ENCODE peak calls at places on chromosomes 12 and 14, in seven cellular contexts. Z is pancreas, S is tibial nerve, C is colonic mucosa, T is brain microvascular endothelial cell, N is psoas muscle, K is adipocyte. U is an unnamed sample.
A peak's percentile ranks its signal among the peaks of the same experiment; 100 is the strongest.

GRCh38 chr14:96126339-96126770 is 78.3 kb upstream of the BDKRB2 start:
- DNase-seq in C (peak; percentile 12), Z (no peak), T (no peak), K (no peak), N (no peak), S (no peak), U (no peak)

GRCh38 chr12:103639983-103640382 is 52.9 kb downstream of the STAB2 start:
- DNase-seq in Z (no peak), C (no peak), S (no peak), T (no peak), K (no peak), N (no peak), U (no peak)

GRCh38 chr14:55136241-55136640 is 7.2 kb downstream of the LGALS3 start:
- DNase-seq in Z (no peak), S (no peak), T (peak; percentile 32), K (peak; percentile 67), C (no peak), N (no peak), U (no peak)

GRCh38 chr12:65278576-65279386 is at the start of gene MSRB3:
- DNase-seq in N (peak; percentile 79), S (peak; percentile 40), T (peak; percentile 60), C (peak; percentile 46), Z (peak; percentile 80), K (peak; percentile 94), U (peak; percentile 82)

GRCh38 chr14:55800443-55800842 is 220.4 kb downstream of the KTN1 start:
- DNase-seq in S (no peak), C (no peak), K (no peak), T (no peak), N (no peak), Z (no peak), U (peak; percentile 97)

GRCh38 chr14:93980464-93981201 is 4.3 kb upstream of the ASB2 start:
- DNase-seq in Z (peak; percentile 35), S (no peak), N (peak; percentile 88), C (no peak), K (no peak), T (no peak), U (no peak)

GRCh38 chr14:104547998-104548700 is 31.4 kb upstream of the C14orf180 start:
- DNase-seq in T (no peak), S (no peak), K (no peak), C (no peak), N (no peak), Z (no peak), U (no peak)

GRCh38 chr12:119229205-119229604 is 50.5 kb downstream of the HSPB8 start:
- DNase-seq in C (no peak), N (no peak), T (no peak), S (no peak), Z (no peak), K (no peak), U (no peak)

GRCh38 chr12:13980548-13981295 is 680 bp downstream of the GRIN2B start:
- DNase-seq in T (no peak), S (no peak), Z (peak; percentile 61), N (no peak), C (no peak), K (no peak), U (no peak)

GRCh38 chr12:30286345-30286926 is 409.2 kb downstream of the IPO8 start:
- DNase-seq in T (peak; percentile 60), N (no peak), K (peak; percentile 77), S (no peak), C (no peak), Z (no peak), U (peak; percentile 37)

GRCh38 chr14:76651410-76652055 is 109.7 kb upstream of the VASH1 start:
- DNase-seq in Z (no peak), N (no peak), C (no peak), S (no peak), K (no peak), T (no peak), U (no peak)

GRCh38 chr14:67515386-67516079 is 17.6 kb upstream of the PLEKHH1 start:
- DNase-seq in Z (peak; percentile 74), C (peak; percentile 40), N (no peak), S (no peak), K (no peak), T (no peak), U (peak; percentile 14)

GRCh38 chr12:51218607-51219161 is 822 bp upstream of the POU6F1 start:
- DNase-seq in Z (peak; percentile 85), S (no peak), T (peak; percentile 0), N (no peak), K (no peak), C (peak; percentile 42), U (peak; percentile 51)

GRCh38 chr14:51283402-51283825 is 43.4 kb downstream of the TMX1 start:
- DNase-seq in N (no peak), K (peak; percentile 97), S (no peak), C (no peak), T (peak; percentile 73), Z (no peak), U (peak; percentile 89)

GRCh38 chr14:106622200-106622745 is 1095.9 kb downstream of the TMEM121 start:
- DNase-seq in Z (no peak), T (no peak), S (no peak), C (no peak), K (no peak), N (no peak), U (no peak)

GRCh38 chr12:128914908-128915563 is 61.8 kb downstream of the GLT1D1 start:
- DNase-seq in N (no peak), S (no peak), Z (no peak), C (no peak), K (no peak), T (no peak), U (no peak)

GRCh38 chr12:91074068-91074819 is 16.4 kb upstream of the KERA start:
- DNase-seq in S (no peak), K (peak; percentile 56), T (no peak), Z (no peak), C (no peak), N (no peak), U (no peak)

GRCh38 chr12:32598688-32599087 is 80.4 kb upstream of the DNM1L start:
- DNase-seq in K (no peak), N (no peak), T (no peak), C (no peak), Z (no peak), S (no peak), U (no peak)

GRCh38 chr14:86505808-86506207 is 975.9 kb downstream of the FLRT2 start:
- DNase-seq in C (no peak), Z (no peak), T (no peak), S (no peak), K (no peak), N (no peak), U (no peak)

GRCh38 chr14:22438742-22439141 is 150.3 kb downstream of the DAD1 start:
- DNase-seq in C (no peak), N (no peak), Z (no peak), K (no peak), T (no peak), S (no peak), U (no peak)

GRCh38 chr12:111430418-111431353 is 25.0 kb downstream of the SH2B3 start:
- DNase-seq in Z (no peak), C (no peak), T (no peak), N (no peak), K (no peak), S (no peak), U (no peak)
- H3K4me3 ChIP-seq in Z (no peak overlapping the region), C (no peak overlapping the region), T (no peak overlapping the region), N (peak overlapping the region; percentile 30), K (no peak overlapping the region), S (peak overlapping the region; percentile 17), U (no peak overlapping the region)

DNA sequence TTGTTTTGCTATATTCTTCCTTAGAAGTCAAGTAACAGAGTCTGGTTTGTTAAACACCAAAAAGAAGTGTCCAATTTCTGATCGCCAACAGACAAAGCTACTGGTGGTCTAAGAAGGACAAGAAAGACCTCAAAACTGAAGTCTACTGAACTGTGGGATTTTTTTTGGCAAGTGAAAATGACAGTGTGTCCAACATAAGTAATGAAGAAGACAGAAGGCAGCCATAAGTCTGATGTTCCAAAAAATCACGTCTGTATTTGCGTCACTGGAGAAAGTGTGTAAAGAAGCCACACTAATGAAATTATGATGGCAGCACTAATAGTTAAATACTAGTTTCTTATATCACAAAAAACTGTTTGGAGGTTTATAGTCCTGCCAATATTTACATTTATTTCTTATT is 32.6 kb downstream of the WASHC3 start:
- DNase-seq in T (no peak), N (no peak), K (no peak), Z (no peak), S (no peak), C (no peak), U (no peak)
- H3K36me3 ChIP-seq in T (no peaks in the 10 kb centered on the region), N (peaks cover 51% of the 10 kb centered on the region), K (peaks cover 42% of the 10 kb centered on the region), Z (no peaks in the 10 kb centered on the region), S (no peaks in the 10 kb centered on the region), C (no peaks in the 10 kb centered on the region), U (no peaks in the 10 kb centered on the region)

DNA sequence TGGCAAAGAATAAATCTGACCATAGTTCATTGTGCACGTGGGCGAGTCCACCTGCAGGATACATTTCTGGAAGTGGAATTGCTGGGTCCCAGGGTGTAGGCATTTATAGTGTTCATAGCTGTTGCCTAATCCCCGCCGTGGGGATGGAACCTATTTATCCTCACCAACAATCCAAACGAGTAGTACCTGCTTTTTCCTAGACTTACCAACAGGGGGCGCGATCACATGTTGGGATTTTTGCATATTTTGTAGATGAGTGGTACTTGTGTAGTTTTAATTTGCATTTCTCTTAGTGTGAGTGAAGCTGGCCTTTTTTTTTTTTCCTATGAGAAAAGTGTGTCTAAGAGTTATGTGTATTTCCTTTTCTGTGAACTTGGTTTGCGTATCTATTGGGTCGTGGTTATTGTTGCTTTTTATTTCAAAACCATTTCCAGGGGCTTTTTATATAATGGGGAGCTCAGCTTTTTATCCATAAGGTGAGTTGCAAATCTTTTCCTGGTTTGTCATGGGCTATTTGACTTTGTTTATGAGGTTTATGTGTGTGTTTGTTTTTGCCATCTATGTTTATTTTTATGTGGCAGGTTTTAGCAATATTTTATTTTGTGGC is 67.2 kb downstream of the CCDC92 start:
- DNase-seq in T (peak; percentile 76), K (peak; percentile 87), Z (no peak), N (no peak), S (no peak), C (peak; percentile 69), U (peak; percentile 76)
- H3K4me3 ChIP-seq in T (no peak overlapping the region), K (no peak overlapping the region), Z (no peak overlapping the region), N (no peak overlapping the region), S (no peak overlapping the region), C (no peak overlapping the region), U (no peak overlapping the region)

GRCh38 chr12:57529831-57530230 is 7.2 kb downstream of the MBD6 start:
- DNase-seq in C (no peak), K (no peak), Z (no peak), S (no peak), T (no peak), N (no peak), U (no peak)

GRCh38 chr12:57528831-57529555 is 6.4 kb downstream of the MBD6 start:
- DNase-seq in S (no peak), C (no peak), N (no peak), Z (no peak), T (no peak), K (no peak), U (no peak)

GRCh38 chr12:57527184-57527583 is 4.6 kb downstream of the MBD6 start:
- DNase-seq in N (no peak), Z (no peak), C (no peak), S (no peak), K (no peak), T (no peak), U (no peak)

GRCh38 chr12:57526477-57527126 is 4.0 kb downstream of the MBD6 start:
- DNase-seq in S (no peak), N (no peak), C (no peak), T (no peak), K (no peak), Z (peak; percentile 61), U (no peak)

DNA sequence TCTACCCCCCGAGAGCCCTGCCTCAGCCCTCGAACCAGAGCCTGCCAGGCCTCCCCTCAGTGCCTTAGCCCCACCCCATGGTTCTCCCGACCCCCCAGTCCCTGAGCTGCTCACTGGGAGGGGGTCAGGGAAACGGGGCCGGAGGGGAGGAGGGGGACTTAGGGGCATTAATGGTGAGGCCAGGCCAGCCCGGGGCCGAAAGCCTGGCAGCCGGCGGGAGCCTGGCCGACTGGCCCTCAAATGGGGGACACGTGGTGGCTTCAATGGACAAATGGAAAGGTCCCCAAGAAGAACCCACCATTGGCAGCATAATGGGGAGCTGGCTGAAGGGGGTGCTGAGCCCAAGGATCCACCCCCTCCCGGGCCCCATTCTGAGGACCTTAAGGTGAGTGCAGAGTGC is 5.6 kb downstream of the MBD6 start:
- DNase-seq in T (no peak), S (no peak), Z (peak; percentile 62), K (no peak), N (no peak), C (no peak), U (no peak)
- H3K36me3 ChIP-seq in T (peaks cover 67% of the 10 kb centered on the region), S (no peaks in the 10 kb centered on the region), Z (peaks cover 60% of the 10 kb centered on the region), K (peaks cover 88% of the 10 kb centered on the region), N (peaks cover 93% of the 10 kb centered on the region), C (peaks cover 28% of the 10 kb centered on the region), U (peaks cover 82% of the 10 kb centered on the region)

U was measured in HAP-1.